ENCODE peak calls at places on chromosomes 11 and 22, in six cellular contexts. E is RWPE1, A is adrenal gland, P is neuronal stem cell, S is keratinocyte, M is psoas muscle. L is an unnamed sample.

GRCh38 chr11:11937433-11937832 is 71.0 kb downstream of the DKK3 start:
- DNase-seq in E (no peak), A (no peak), P (no peak), S (no peak), M (no peak), L (no peak)

GRCh38 chr11:13207665-13208594 is 69.7 kb upstream of the BMAL1 start:
- DNase-seq in E (peak), A (peak), P (no peak), S (no peak), M (peak), L (no peak)

GRCh38 chr11:117913736-117914397 is 15.3 kb downstream of the TMPRSS13 start:
- DNase-seq in E (no peak), A (no peak), P (no peak), S (no peak), M (no peak), L (no peak)

GRCh38 chr11:134587345-134587744 is 175.3 kb upstream of the B3GAT1 start:
- DNase-seq in E (no peak), A (no peak), P (no peak), S (no peak), M (no peak), L (no peak)

GRCh38 chr11:47791774-47792173 is 24.6 kb upstream of the FNBP4 start:
- DNase-seq in E (no peak), A (no peak), P (no peak), S (no peak), M (no peak), L (no peak)

GRCh38 chr22:37406836-37407235 is 20.4 kb downstream of the ELFN2 start:
- DNase-seq in E (no peak), A (no peak), P (no peak), S (no peak), M (no peak), L (no peak)

GRCh38 chr11:66834539-66834845 is 8.7 kb upstream of the RCE1 start:
- DNase-seq in E (no peak), A (no peak), P (no peak), S (no peak), M (no peak), L (no peak)

GRCh38 chr22:30882974-30883533 is 85.5 kb downstream of the MORC2 start:
- DNase-seq in E (no peak), A (no peak), P (no peak), S (no peak), M (no peak), L (no peak)

GRCh38 chr11:15930442-15931025 is 425.8 kb downstream of the SOX6 start:
- DNase-seq in E (no peak), A (no peak), P (no peak), S (no peak), M (no peak), L (no peak)

GRCh38 chr22:30400159-30400558 is 3.3 kb downstream of the SEC14L2 start:
- DNase-seq in E (peak), A (no peak), P (no peak), S (no peak), M (no peak), L (no peak)

GRCh38 chr22:30312053-30312452 is 14.7 kb downstream of the TBC1D10A start:
- DNase-seq in E (peak), A (peak), P (no peak), S (peak), M (no peak), L (no peak)

GRCh38 chr11:36577859-36578258 is 10.1 kb downstream of the RAG1 start:
- DNase-seq in E (peak), A (no peak), P (no peak), S (no peak), M (no peak), L (no peak)

GRCh38 chr11:29606596-29606995 is 410.2 kb downstream of the KCNA4 start:
- DNase-seq in E (no peak), A (peak), P (no peak), S (no peak), M (no peak), L (no peak)
- H3K27ac ChIP-seq in E (no peak), A (peak), P (no peak), S (no peak), M (no peak), L (no peak)

DNA sequence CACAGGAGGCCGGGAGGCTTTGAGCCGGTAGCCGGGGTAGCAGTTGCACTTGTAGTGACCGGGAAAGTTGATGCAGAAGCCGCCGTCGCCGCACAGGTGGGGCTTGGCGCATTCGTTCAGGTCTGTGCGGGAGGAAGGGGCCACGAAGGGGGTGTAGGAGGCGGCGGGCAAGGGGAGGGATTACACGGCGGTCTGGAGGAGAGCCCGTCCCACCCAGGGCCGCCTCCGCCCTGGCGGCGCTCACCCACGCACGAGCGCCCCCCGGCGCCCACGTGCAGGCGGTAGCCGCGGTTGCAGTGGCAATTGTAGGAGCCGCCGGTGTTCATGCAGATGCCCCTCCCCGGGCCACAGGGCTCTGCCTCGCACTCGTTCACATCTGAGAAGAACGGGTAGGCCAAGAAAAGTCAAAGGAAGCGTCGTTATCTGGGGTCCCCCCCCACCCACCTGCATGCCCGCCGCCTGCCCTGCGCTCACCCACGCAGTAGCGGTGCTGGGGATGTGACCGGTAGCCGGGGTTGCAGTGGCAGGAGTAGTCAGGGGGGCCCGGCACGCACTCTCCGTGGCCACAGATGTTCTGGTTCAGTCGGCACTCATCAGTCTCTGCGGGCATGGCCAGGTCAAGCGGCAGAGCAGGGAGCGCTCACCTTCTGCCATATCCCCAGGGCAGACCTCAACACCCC is 10.6 kb downstream of the LTBP3 start:
- DNase-seq in E (no peak), A (no peak), P (no peak), S (no peak), M (no peak), L (no peak)
- H3K27ac ChIP-seq in E (no peak), A (no peak), P (no peak), S (no peak), M (no peak), L (no peak)

GRCh38 chr11:9936754-9937153 is 272.9 kb downstream of the SWAP70 start:
- DNase-seq in E (no peak), A (no peak), P (no peak), S (no peak), M (no peak), L (no peak)

GRCh38 chr11:9943346-9944110 is 279.7 kb downstream of the SWAP70 start:
- DNase-seq in E (peak), A (no peak), P (no peak), S (no peak), M (no peak), L (no peak)

GRCh38 chr11:9947231-9947864 is 283.5 kb downstream of the SWAP70 start:
- DNase-seq in E (no peak), A (no peak), P (no peak), S (no peak), M (no peak), L (no peak)

DNA sequence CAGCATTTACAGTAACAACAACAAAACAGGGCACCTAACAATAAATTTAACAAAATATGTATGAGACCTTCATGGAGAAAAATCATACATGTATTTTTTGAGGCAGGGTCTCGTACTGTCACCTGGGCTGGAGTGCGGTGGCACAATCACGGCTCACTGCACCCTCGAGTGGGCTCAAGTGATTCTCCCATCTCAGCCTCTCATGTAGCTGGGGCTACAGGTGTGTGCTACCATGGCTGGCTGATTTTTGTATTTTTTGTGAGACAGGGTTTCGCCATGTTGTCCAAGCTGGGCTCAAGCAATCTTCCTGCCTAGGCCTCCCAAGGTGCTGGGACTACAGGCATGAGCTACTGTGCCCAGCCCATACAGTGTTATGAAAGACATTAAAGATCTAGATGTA is 278.1 kb downstream of the SWAP70 start:
- DNase-seq in E (no peak), A (no peak), P (no peak), S (no peak), M (no peak), L (no peak)
- H3K27ac ChIP-seq in E (no peak), A (no peak), P (no peak), S (no peak), M (no peak), L (no peak)

DNA sequence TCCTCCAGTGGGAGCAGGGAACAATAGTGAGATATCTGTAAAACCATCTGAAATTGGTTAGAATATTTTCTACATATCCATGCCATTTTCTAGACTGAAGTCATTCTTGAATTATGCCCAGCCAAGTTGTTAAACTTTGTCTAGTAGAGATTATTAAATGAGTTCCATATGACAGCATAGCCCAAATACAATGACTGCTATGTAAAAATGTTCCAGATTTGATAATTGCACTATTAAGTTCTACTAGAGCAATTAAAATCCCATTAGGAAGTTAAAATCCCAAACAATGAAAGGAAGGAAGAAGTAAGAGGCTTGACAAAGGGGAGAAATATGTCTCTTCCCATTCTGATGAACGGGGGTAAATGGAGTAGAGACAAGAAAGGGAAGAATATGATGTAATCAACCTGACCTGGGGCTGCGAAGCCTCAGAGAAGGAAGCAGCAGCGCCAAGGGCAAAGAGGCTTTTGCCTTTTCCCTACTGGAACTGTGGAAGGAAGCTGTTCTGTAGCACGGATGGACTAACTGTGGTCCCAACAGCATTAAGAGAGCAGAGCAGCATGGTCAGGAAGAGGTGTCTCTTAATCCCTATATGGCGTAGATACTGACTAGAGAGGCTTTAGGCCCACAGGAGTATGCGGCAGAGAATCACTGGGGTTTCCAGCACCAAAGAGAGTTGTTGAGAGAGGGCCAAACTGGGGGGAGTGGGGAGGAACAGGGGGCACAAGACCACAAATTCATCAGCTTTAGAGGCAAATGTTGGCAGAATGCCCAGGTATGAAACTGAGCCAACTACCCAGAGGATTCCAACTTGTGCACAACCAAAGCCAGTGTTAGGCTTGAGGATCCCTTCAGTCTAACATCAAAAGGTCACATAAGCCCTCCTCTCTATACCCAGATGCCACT is 26.7 kb downstream of the RRP8 start:
- DNase-seq in E (no peak), A (peak), P (no peak), S (no peak), M (no peak), L (no peak)
- H3K27ac ChIP-seq in E (no peak), A (peak), P (no peak), S (no peak), M (peak), L (no peak)

DNA sequence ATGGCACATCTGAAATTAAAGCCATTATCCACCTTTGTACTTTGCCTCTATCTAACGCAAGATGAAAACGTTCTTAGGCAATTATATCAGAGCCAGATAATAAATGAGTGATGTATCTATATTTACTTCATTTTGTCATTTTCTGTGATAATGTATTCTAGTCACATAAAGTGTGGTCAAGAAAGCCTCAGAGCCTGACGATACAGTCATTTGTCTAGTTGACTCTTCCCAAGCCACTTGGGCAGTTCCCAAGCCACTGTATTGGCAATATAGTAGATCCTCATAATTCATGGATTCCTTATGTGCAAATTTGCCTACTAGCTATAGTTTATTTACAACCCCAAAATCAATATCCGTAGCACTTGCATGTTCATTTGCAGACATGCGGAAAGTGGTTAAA is 7.8 kb downstream of the HOATZ start:
- DNase-seq in E (no peak), A (no peak), P (no peak), S (no peak), M (no peak), L (no peak)
- H3K27ac ChIP-seq in E (no peak), A (no peak), P (no peak), S (no peak), M (no peak), L (no peak)

GRCh38 chr11:119759747-119760412 is 30.9 kb upstream of the NECTIN1 start:
- DNase-seq in E (no peak), A (no peak), P (no peak), S (no peak), M (no peak), L (no peak)
- H3K27ac ChIP-seq in E (peak), A (no peak), P (no peak), S (no peak), M (no peak), L (no peak)

GRCh38 chr11:114039551-114039950 is 20.0 kb upstream of the ZBTB16 start:
- DNase-seq in E (no peak), A (no peak), P (no peak), S (no peak), M (no peak), L (no peak)

GRCh38 chr11:114049050-114049449 is 10.5 kb upstream of the ZBTB16 start:
- DNase-seq in E (no peak), A (no peak), P (no peak), S (no peak), M (no peak), L (no peak)

GRCh38 chr11:114042234-114042633 is 17.3 kb upstream of the ZBTB16 start:
- DNase-seq in E (no peak), A (no peak), P (no peak), S (no peak), M (no peak), L (no peak)

GRCh38 chr11:114040706-114041211 is 18.8 kb upstream of the ZBTB16 start:
- DNase-seq in E (peak), A (no peak), P (no peak), S (no peak), M (no peak), L (no peak)

GRCh38 chr11:114044042-114044871 is 15.3 kb upstream of the ZBTB16 start:
- DNase-seq in E (no peak), A (peak), P (no peak), S (no peak), M (no peak), L (no peak)
- H3K27ac ChIP-seq in E (no peak), A (peak), P (no peak), S (no peak), M (peak), L (no peak)

GRCh38 chr22:36379593-36380361 is 8.0 kb downstream of the MYH9 start:
- DNase-seq in E (no peak), A (no peak), P (no peak), S (no peak), M (peak), L (no peak)

GRCh38 chr22:36384766-36385400 is 2.9 kb downstream of the MYH9 start:
- DNase-seq in E (no peak), A (no peak), P (no peak), S (no peak), M (no peak), L (no peak)

GRCh38 chr22:36378080-36378788 is 9.5 kb downstream of the MYH9 start:
- DNase-seq in E (no peak), A (no peak), P (no peak), S (no peak), M (no peak), L (no peak)

GRCh38 chr22:36383110-36383581 is 4.6 kb downstream of the MYH9 start:
- DNase-seq in E (no peak), A (peak), P (no peak), S (no peak), M (no peak), L (no peak)

GRCh38 chr22:36381513-36382079 is 6.2 kb downstream of the MYH9 start:
- DNase-seq in E (no peak), A (no peak), P (no peak), S (no peak), M (no peak), L (no peak)
- H3K27ac ChIP-seq in E (peak), A (peak), P (no peak), S (no peak), M (no peak), L (no peak)

GRCh38 chr11:316891-317291 is 3.1 kb downstream of the IFITM1 start:
- DNase-seq in E (no peak), A (no peak), P (no peak), S (no peak), M (no peak), L (no peak)
- H3K27ac ChIP-seq in E (peak), A (peak), P (no peak), S (no peak), M (peak), L (no peak)

GRCh38 chr11:68031136-68031459 is 617 bp downstream of the NDUFS8 start:
- DNase-seq in E (no peak), A (peak), P (no peak), S (no peak), M (no peak), L (no peak)
- H3K27ac ChIP-seq in E (peak), A (peak), P (peak), S (peak), M (peak), L (no peak)

L was measured in iPS DF 6.9.